ENCODE peak calls at places on chromosomes 4 and X, in five cellular contexts. S is H1, D is GM13976, A is A549, M is omental fat pad. C is an unnamed sample.

GRCh38 chr4:80125252-80126177 is 52.5 kb upstream of the ANTXR2 start:
- DNase-seq in S (no peak), D (no peak), A (peak), M (no peak), C (peak)

GRCh38 chr4:151681085-151681484 is 79.7 kb downstream of the GATB start:
- DNase-seq in S (no peak), D (no peak), A (no peak), M (no peak), C (no peak)

GRCh38 chr4:86114563-86114962 is 245.3 kb downstream of the MAPK10 start:
- DNase-seq in S (no peak), D (no peak), A (no peak), M (no peak), C (no peak)

GRCh38 chr4:90187148-90187884 is 60.1 kb downstream of the CCSER1 start:
- DNase-seq in S (no peak), D (no peak), A (no peak), M (no peak), C (no peak)

GRCh38 chr4:138981930-138982390 is 33.6 kb upstream of the NOCT start:
- DNase-seq in S (no peak), D (no peak), A (peak), M (no peak), C (no peak)

GRCh38 chr4:87120411-87121162 is 99.8 kb downstream of the KLHL8 start:
- DNase-seq in S (no peak), D (no peak), A (no peak), M (no peak), C (no peak)

GRCh38 chrX:38275615-38276014 is 51.7 kb downstream of the RPGR start:
- DNase-seq in S (no peak), D (no peak), A (peak), M (no peak), C (no peak)

GRCh38 chr4:118586357-118586790 is 98.8 kb upstream of the METTL14 start:
- DNase-seq in S (no peak), D (no peak), A (no peak), M (no peak), C (no peak)

GRCh38 chrX:41022579-41022978 is 62.7 kb upstream of the USP9X start:
- DNase-seq in S (no peak), D (no peak), A (peak), M (no peak), C (no peak)

GRCh38 chr4:185540040-185540439 is 4.7 kb upstream of the PDLIM3 start:
- DNase-seq in S (no peak), D (no peak), A (no peak), M (no peak), C (no peak)

GRCh38 chr4:103075435-103075893 is 1.1 kb downstream of the SLC9B2 start:
- DNase-seq in S (no peak), D (no peak), A (peak), M (no peak), C (peak)

GRCh38 chr4:79597266-79597665 is 189.2 kb upstream of the GK2 start:
- DNase-seq in S (no peak), D (no peak), A (no peak), M (no peak), C (no peak)

GRCh38 chrX:29746326-29746725 is 469.0 kb upstream of the MAGEB2 start:
- DNase-seq in S (no peak), D (no peak), A (no peak), M (no peak), C (no peak)

GRCh38 chrX:118552501-118552900 is 56.9 kb downstream of the DOCK11 start:
- DNase-seq in S (no peak), D (no peak), A (peak), M (no peak), C (no peak)

GRCh38 chrX:5708209-5708608 is 520.5 kb downstream of the NLGN4X start:
- DNase-seq in S (no peak), D (no peak), A (no peak), M (no peak), C (no peak)

GRCh38 chr4:165627128-165627527 is 245.9 kb upstream of the TLL1 start:
- DNase-seq in S (no peak), D (no peak), A (no peak), M (no peak), C (no peak)

GRCh38 chrX:124232523-124233201 is 99.8 kb upstream of the TEX13D start:
- DNase-seq in S (no peak), D (no peak), A (no peak), M (no peak), C (no peak)

GRCh38 chrX:96985046-96985445 is 101.3 kb downstream of the RPA4 start:
- DNase-seq in S (no peak), D (no peak), A (no peak), M (no peak), C (no peak)

GRCh38 chr4:74320559-74321118 is 12.4 kb downstream of the EPGN start:
- DNase-seq in S (peak), D (peak), A (peak), M (no peak), C (peak)

GRCh38 chrX:153921511-153922285 is 4.4 kb downstream of the ARHGAP4 start:
- DNase-seq in S (no peak), D (no peak), A (no peak), M (no peak), C (no peak)

GRCh38 chrX:47562615-47563243 is 1.7 kb downstream of the ARAF start:
- DNase-seq in S (no peak), D (no peak), A (peak), M (no peak), C (peak)

GRCh38 chr4:147846318-147847135 is 114.6 kb downstream of the ARHGAP10 start:
- DNase-seq in S (no peak), D (peak), A (no peak), M (no peak), C (peak)

GRCh38 chrX:54292755-54293154 is 65.1 kb downstream of the WNK3 start:
- DNase-seq in S (no peak), D (no peak), A (no peak), M (no peak), C (no peak)

GRCh38 chr4:165788686-165789463 is 84.2 kb upstream of the TLL1 start:
- DNase-seq in S (no peak), D (no peak), A (no peak), M (no peak), C (no peak)

GRCh38 chr4:892780-893179 is 39.3 kb downstream of the GAK start:
- DNase-seq in S (no peak), D (no peak), A (no peak), M (no peak), C (no peak)

GRCh38 chr4:891747-892146 is 40.4 kb downstream of the GAK start:
- DNase-seq in S (no peak), D (no peak), A (no peak), M (no peak), C (no peak)

GRCh38 chr4:895596-895995 is 36.5 kb downstream of the GAK start:
- DNase-seq in S (no peak), D (no peak), A (no peak), M (no peak), C (no peak)

GRCh38 chr4:893995-894705 is 38.0 kb downstream of the GAK start:
- DNase-seq in S (no peak), D (no peak), A (no peak), M (no peak), C (no peak)

GRCh38 chr4:893276-893994 is 38.7 kb downstream of the GAK start:
- DNase-seq in S (no peak), D (no peak), A (no peak), M (no peak), C (no peak)
- TF ChIP-seq CTCF in S (no peak), D (no peak), A (no peak), M (no peak), C (no peak)

DNA sequence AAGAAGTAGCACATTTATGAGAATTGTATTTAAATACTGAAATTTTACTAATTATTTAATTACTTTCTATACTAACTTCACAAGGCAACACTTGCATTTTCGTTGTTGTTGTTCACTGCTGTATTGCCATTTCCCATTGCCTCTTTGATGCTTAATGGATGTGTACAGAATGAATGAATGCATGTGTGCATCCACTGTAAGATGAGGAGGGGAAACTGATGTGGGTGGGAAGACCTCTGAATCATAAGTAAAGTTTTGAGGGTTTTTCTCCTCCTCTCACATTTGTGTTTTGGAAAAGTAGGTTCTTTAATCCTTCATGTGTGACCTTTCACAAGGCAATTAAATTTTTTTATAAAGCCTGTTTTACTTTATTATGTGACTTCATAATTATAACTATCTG is 46.8 kb downstream of the PDLIM5 start:
- DNase-seq in S (no peak), D (no peak), A (no peak), M (no peak), C (no peak)
- TF ChIP-seq CTCF in S (no peak), D (no peak), A (no peak), M (no peak), C (no peak)

DNA sequence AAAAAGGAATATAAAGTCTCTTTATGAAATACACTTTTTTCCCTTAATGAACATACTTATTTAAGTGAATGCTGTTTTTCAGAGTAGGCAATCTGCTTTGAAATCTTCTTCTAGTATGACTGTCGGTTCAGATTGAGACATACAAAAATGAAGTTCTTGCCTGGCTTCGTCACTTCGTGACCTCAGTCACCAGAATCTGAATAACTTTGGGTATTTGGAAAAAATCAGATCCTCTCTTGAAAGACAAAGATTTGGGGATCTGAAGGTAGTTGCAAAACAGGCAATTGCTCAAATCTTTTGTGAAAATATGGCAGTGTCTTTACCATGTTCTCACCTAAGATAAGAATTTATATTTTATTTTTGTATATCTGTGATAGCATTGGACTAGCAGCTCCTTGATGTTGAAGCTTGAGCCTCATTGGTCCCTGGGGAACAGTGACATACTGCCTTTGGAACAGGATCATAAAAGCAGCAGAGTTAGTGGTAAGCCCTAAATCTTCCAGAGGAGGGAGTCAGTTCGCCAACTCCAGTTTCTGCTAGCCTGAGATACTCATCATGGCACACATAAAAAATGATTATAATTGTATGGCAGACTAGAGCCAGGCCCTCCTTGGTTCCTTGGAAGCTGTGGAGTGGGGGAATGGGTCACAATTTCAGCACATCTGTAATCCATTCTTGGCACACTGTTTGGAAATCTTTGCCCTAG is 4.9 kb downstream of the ARFIP1 start:
- DNase-seq in S (no peak), D (no peak), A (peak), M (no peak), C (no peak)
- TF ChIP-seq CTCF in S (no peak), D (no peak), A (no peak), M (no peak), C (no peak)

DNA sequence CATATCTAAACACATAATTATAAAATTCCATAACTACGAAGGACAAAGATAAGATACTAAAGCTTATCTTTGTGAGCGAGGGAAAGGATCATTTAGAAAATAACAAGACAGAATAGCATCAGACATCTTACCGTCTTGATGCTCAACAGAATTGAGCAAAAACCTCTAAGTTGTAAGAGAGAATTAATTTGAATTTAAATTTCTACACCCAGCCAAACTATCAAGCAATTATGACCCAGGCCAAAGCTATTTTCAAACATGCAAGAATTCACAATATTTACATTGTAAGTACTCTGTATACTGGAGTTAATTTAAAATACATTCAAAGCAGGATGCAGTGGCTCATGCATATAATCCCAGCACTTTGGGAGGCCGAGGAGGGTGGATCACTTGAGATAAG is 16.5 kb downstream of the CLOCK start:
- DNase-seq in S (no peak), D (no peak), A (no peak), M (no peak), C (no peak)
- TF ChIP-seq CTCF in S (no peak), D (no peak), A (no peak), M (no peak), C (no peak)

DNA sequence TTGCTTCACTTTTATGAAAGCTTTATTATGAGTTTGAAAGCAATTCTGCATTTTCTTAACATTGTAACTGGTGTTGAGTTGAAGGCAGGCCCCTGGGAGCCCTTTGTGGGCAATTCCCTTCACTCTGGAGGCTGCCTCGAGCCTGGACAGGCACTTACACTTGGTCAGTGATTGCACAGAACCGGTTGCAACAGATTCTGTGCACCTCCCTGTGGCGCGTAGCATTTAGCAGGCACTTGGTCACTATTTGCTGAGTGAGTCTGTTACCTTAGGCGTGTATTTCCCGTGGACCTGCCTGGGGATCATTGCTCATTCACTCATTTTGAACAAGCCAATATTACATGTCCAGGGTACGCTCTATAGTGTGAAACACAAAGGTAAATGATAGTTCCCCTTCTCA is 80.4 kb downstream of the PTTG2 start:
- DNase-seq in S (no peak), D (no peak), A (no peak), M (no peak), C (no peak)
- TF ChIP-seq CTCF in S (no peak), D (no peak), A (no peak), M (no peak), C (no peak)

GRCh38 chrX:2705461-2705860 is 14.4 kb downstream of the CD99 start:
- DNase-seq in S (no peak), D (no peak), A (no peak), M (no peak), C (no peak)

GRCh38 chrX:2705036-2705435 is 13.9 kb downstream of the CD99 start:
- DNase-seq in S (no peak), D (no peak), A (no peak), M (no peak), C (no peak)

GRCh38 chrX:2700405-2701320 is 9.6 kb downstream of the CD99 start:
- DNase-seq in S (no peak), D (no peak), A (no peak), M (no peak), C (no peak)

GRCh38 chrX:2701600-2701999 is 10.5 kb downstream of the CD99 start:
- DNase-seq in S (no peak), D (no peak), A (no peak), M (no peak), C (peak)

DNA sequence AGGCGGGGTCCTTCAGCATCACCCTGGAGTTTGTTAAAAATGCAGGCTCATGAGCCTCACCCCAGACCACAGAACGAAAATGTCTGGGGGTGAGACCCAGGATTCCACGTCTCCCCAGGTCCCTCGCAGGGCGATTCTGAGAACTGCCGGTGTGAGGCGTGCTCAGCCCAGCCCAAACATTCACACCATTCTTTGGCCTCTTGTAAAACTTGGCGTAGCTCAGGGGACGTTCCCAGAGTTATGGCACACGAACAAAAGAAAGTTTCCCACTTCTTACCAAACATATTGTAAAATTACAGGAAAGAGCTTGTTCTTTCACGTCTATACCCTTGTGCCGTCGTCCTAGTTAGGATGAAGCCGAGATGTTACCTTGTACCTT is 12.9 kb downstream of the CD99 start:
- DNase-seq in S (no peak), D (no peak), A (no peak), M (no peak), C (no peak)
- TF ChIP-seq CTCF in S (no peak), D (no peak), A (no peak), M (no peak), C (no peak)

DNA sequence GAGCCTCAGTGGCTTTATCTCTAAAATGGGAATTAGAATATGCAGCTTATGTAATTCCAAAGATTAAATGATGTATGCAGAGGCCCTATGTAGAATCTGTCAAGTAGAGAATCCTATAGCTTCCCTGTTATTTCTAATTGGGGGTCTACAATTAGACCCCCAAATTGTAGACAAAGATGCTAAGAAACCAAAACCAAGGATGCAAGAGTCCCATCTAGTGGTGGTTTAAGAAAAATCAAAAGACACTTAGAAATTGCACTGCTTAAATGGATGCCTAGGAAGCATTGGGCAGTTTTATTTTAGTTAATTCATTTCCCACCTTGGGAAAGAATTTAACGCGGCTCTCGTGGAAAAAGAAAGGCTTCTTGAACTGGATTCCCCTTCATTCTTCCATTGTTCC is 115.2 kb downstream of the GABRA2 start:
- DNase-seq in S (no peak), D (no peak), A (no peak), M (no peak), C (no peak)
- TF ChIP-seq CTCF in S (no peak), D (peak), A (no peak), M (no peak), C (peak)

GRCh38 chrX:22634081-22634480 is 361.4 kb downstream of the CBLL2 start:
- DNase-seq in S (no peak), D (no peak), A (no peak), M (no peak), C (no peak)
- TF ChIP-seq CTCF in S (no peak), D (no peak), A (no peak), M (no peak), C (no peak)

DNA sequence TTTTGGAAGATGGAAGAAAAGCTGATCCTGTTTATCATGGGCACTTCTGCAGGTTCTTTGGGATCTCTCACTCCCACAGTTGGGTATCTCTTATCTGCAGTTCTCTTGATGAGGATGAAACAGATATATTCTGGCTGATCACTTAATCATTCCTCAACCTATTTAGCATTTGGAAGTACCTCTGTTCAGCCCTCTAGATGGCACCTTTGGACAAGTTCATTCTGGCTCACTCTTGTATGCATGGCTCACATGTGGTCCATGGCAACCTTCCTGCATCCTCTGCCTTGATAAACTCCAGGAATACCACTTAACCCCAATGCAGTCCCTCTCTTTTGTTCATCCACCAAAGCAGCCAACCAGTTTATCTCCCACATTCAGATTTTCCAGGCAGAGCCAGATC is 74.2 kb downstream of the SMARCA5 start:
- DNase-seq in S (no peak), D (no peak), A (peak), M (no peak), C (no peak)
- TF ChIP-seq CTCF in S (no peak), D (no peak), A (no peak), M (no peak), C (peak)

C was measured in GM10248.